ENCODE peak calls at places on chromosome 10, in six cellular contexts. One of them, this sample, is unnamed.

GRCh38 chr10:94183666-94184264 is 179.0 kb downstream of the NOC3L start:
- DNase-seq in A549: no peak
- DNase-seq in right atrium auricular region: no peak
- DNase-seq in CD8-positive, alpha-beta T cell: no peak
- DNase-seq in substantia nigra: no peak
- DNase-seq in endodermal cell: no peak
- DNase-seq in this sample: no peak

GRCh38 chr10:78320416-78320815 is 286.8 kb downstream of the RPS24 start:
- DNase-seq in A549: no peak
- DNase-seq in endodermal cell: no peak
- DNase-seq in substantia nigra: no peak
- DNase-seq in right atrium auricular region: no peak
- DNase-seq in CD8-positive, alpha-beta T cell: no peak
- DNase-seq in this sample: peak

GRCh38 chr10:88004451-88004850 is 141.0 kb downstream of the PTEN start:
- DNase-seq in CD8-positive, alpha-beta T cell: no peak
- DNase-seq in right atrium auricular region: no peak
- DNase-seq in substantia nigra: no peak
- DNase-seq in endodermal cell: no peak
- DNase-seq in A549: no peak
- DNase-seq in this sample: no peak

GRCh38 chr10:71573562-71574300 is 145.8 kb downstream of the C10orf105 start:
- DNase-seq in substantia nigra: no peak
- DNase-seq in CD8-positive, alpha-beta T cell: no peak
- DNase-seq in A549: no peak
- DNase-seq in right atrium auricular region: no peak
- DNase-seq in endodermal cell: no peak
- DNase-seq in this sample: no peak

GRCh38 chr10:3077940-3078630 is 10.7 kb downstream of the PFKP start:
- DNase-seq in A549: no peak
- DNase-seq in substantia nigra: no peak
- DNase-seq in right atrium auricular region: no peak
- DNase-seq in CD8-positive, alpha-beta T cell: no peak
- DNase-seq in endodermal cell: no peak
- DNase-seq in this sample: no peak

GRCh38 chr10:8136745-8137144 is 82.3 kb downstream of the GATA3 start:
- DNase-seq in CD8-positive, alpha-beta T cell: no peak
- DNase-seq in substantia nigra: no peak
- DNase-seq in A549: no peak
- DNase-seq in endodermal cell: no peak
- DNase-seq in right atrium auricular region: no peak
- DNase-seq in this sample: peak

GRCh38 chr10:3415878-3416605 is 243.5 kb upstream of the PITRM1 start:
- DNase-seq in right atrium auricular region: no peak
- DNase-seq in endodermal cell: no peak
- DNase-seq in substantia nigra: no peak
- DNase-seq in CD8-positive, alpha-beta T cell: no peak
- DNase-seq in A549: no peak
- DNase-seq in this sample: no peak

GRCh38 chr10:22489467-22489866 is 144.2 kb downstream of the SPAG6 start:
- DNase-seq in substantia nigra: no peak
- DNase-seq in right atrium auricular region: no peak
- DNase-seq in CD8-positive, alpha-beta T cell: no peak
- DNase-seq in A549: no peak
- DNase-seq in endodermal cell: no peak
- DNase-seq in this sample: no peak

GRCh38 chr10:70786799-70787415 is 1.7 kb upstream of the TBATA start:
- DNase-seq in A549: no peak
- DNase-seq in CD8-positive, alpha-beta T cell: no peak
- DNase-seq in substantia nigra: no peak
- DNase-seq in right atrium auricular region: no peak
- DNase-seq in endodermal cell: peak
- DNase-seq in this sample: no peak

GRCh38 chr10:77853256-77853655 is 73.3 kb downstream of the DLG5 start:
- DNase-seq in endodermal cell: no peak
- DNase-seq in right atrium auricular region: no peak
- DNase-seq in substantia nigra: no peak
- DNase-seq in CD8-positive, alpha-beta T cell: no peak
- DNase-seq in A549: no peak
- DNase-seq in this sample: no peak

GRCh38 chr10:77636967-77637473 is 588 bp downstream of the KCNMA1 start:
- DNase-seq in substantia nigra: no peak
- DNase-seq in A549: no peak
- DNase-seq in endodermal cell: peak
- DNase-seq in CD8-positive, alpha-beta T cell: no peak
- DNase-seq in right atrium auricular region: no peak
- DNase-seq in this sample: no peak

GRCh38 chr10:132189016-132189415 is 2.3 kb downstream of the DPYSL4 start:
- DNase-seq in A549: no peak
- DNase-seq in CD8-positive, alpha-beta T cell: no peak
- DNase-seq in right atrium auricular region: no peak
- DNase-seq in endodermal cell: no peak
- DNase-seq in substantia nigra: no peak
- DNase-seq in this sample: no peak

GRCh38 chr10:62979921-62980320 is 153.2 kb upstream of the NRBF2 start:
- DNase-seq in endodermal cell: no peak
- DNase-seq in right atrium auricular region: no peak
- DNase-seq in CD8-positive, alpha-beta T cell: no peak
- DNase-seq in substantia nigra: no peak
- DNase-seq in A549: no peak
- DNase-seq in this sample: no peak

GRCh38 chr10:88064608-88065383 is 201.4 kb downstream of the PTEN start:
- DNase-seq in substantia nigra: no peak
- DNase-seq in CD8-positive, alpha-beta T cell: no peak
- DNase-seq in A549: no peak
- DNase-seq in right atrium auricular region: peak
- DNase-seq in endodermal cell: no peak
- DNase-seq in this sample: no peak

GRCh38 chr10:97213431-97213830 is 27.7 kb upstream of the SLIT1 start:
- DNase-seq in right atrium auricular region: peak
- DNase-seq in endodermal cell: no peak
- DNase-seq in substantia nigra: no peak
- DNase-seq in CD8-positive, alpha-beta T cell: no peak
- DNase-seq in A549: no peak
- DNase-seq in this sample: no peak

GRCh38 chr10:34710391-34710751 is 104.7 kb downstream of the PARD3 start:
- DNase-seq in CD8-positive, alpha-beta T cell: no peak
- DNase-seq in endodermal cell: no peak
- DNase-seq in right atrium auricular region: peak
- DNase-seq in A549: peak
- DNase-seq in substantia nigra: no peak
- DNase-seq in this sample: no peak

GRCh38 chr10:109529258-109529657 is 394.1 kb downstream of the XPNPEP1 start:
- DNase-seq in endodermal cell: no peak
- DNase-seq in right atrium auricular region: no peak
- DNase-seq in CD8-positive, alpha-beta T cell: no peak
- DNase-seq in substantia nigra: no peak
- DNase-seq in A549: no peak
- DNase-seq in this sample: no peak

GRCh38 chr10:27713906-27714305 is 31.7 kb downstream of the MKX start:
- DNase-seq in substantia nigra: no peak
- DNase-seq in CD8-positive, alpha-beta T cell: no peak
- DNase-seq in A549: no peak
- DNase-seq in right atrium auricular region: no peak
- DNase-seq in endodermal cell: no peak
- DNase-seq in this sample: no peak

GRCh38 chr10:8487346-8487745 is 432.9 kb downstream of the GATA3 start:
- DNase-seq in endodermal cell: no peak
- DNase-seq in right atrium auricular region: no peak
- DNase-seq in CD8-positive, alpha-beta T cell: no peak
- DNase-seq in A549: no peak
- DNase-seq in substantia nigra: no peak
- DNase-seq in this sample: no peak

GRCh38 chr10:123496996-123497660 is 169.0 kb upstream of the GPR26 start:
- DNase-seq in CD8-positive, alpha-beta T cell: no peak
- DNase-seq in endodermal cell: peak
- DNase-seq in right atrium auricular region: no peak
- DNase-seq in A549: no peak
- DNase-seq in substantia nigra: no peak
- DNase-seq in this sample: no peak

GRCh38 chr10:17682236-17682946 is 38.4 kb downstream of the STAM start:
- DNase-seq in CD8-positive, alpha-beta T cell: no peak
- DNase-seq in endodermal cell: no peak
- DNase-seq in right atrium auricular region: no peak
- DNase-seq in A549: no peak
- DNase-seq in substantia nigra: no peak
- DNase-seq in this sample: no peak

GRCh38 chr10:119284679-119285096 is 77.3 kb downstream of the GRK5 start:
- DNase-seq in A549: no peak
- DNase-seq in substantia nigra: no peak
- DNase-seq in right atrium auricular region: peak
- DNase-seq in endodermal cell: no peak
- DNase-seq in CD8-positive, alpha-beta T cell: no peak
- DNase-seq in this sample: no peak
- H3K27ac ChIP-seq in A549: no peak
- H3K27ac ChIP-seq in substantia nigra: no peak
- H3K27ac ChIP-seq in right atrium auricular region: peak
- H3K27ac ChIP-seq in endodermal cell: no peak
- H3K27ac ChIP-seq in CD8-positive, alpha-beta T cell: no peak
- H3K27ac ChIP-seq in this sample: peak

GRCh38 chr10:133384071-133384470 is 5.0 kb downstream of the PAOX start:
- DNase-seq in A549: no peak
- DNase-seq in endodermal cell: peak
- DNase-seq in right atrium auricular region: no peak
- DNase-seq in substantia nigra: no peak
- DNase-seq in CD8-positive, alpha-beta T cell: no peak
- DNase-seq in this sample: no peak
- H3K27ac ChIP-seq in A549: no peak
- H3K27ac ChIP-seq in endodermal cell: no peak
- H3K27ac ChIP-seq in right atrium auricular region: no peak
- H3K27ac ChIP-seq in substantia nigra: no peak
- H3K27ac ChIP-seq in CD8-positive, alpha-beta T cell: no peak
- H3K27ac ChIP-seq in this sample: no peak

DNA sequence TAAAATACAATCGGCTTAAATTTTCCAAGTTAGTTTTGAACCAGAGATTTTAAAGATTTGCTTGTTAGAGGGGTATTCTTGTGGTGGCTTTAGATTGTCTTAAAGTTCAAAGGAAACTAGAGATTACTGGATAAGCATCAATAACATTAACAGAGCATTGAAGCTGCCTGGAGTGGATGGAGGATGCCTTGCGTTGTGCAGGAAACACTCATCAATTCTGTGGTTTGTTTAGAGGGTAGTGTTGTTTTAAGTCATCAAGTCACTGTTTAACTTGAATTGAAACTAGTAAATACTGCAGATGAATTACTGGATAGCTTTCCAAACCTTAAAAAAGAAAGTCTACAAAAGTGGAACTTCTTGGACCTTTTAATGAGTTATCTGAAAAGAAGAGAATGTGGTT is 218.6 kb downstream of the CELF2 start:
- DNase-seq in CD8-positive, alpha-beta T cell: no peak
- DNase-seq in endodermal cell: no peak
- DNase-seq in right atrium auricular region: no peak
- DNase-seq in substantia nigra: no peak
- DNase-seq in A549: no peak
- DNase-seq in this sample: peak
- H3K27ac ChIP-seq in CD8-positive, alpha-beta T cell: peak
- H3K27ac ChIP-seq in endodermal cell: no peak
- H3K27ac ChIP-seq in right atrium auricular region: no peak
- H3K27ac ChIP-seq in substantia nigra: no peak
- H3K27ac ChIP-seq in A549: no peak
- H3K27ac ChIP-seq in this sample: peak

GRCh38 chr10:124864421-124865193 is 63.0 kb downstream of the ABRAXAS2 start:
- DNase-seq in CD8-positive, alpha-beta T cell: no peak
- DNase-seq in endodermal cell: no peak
- DNase-seq in A549: no peak
- DNase-seq in substantia nigra: no peak
- DNase-seq in right atrium auricular region: peak
- DNase-seq in this sample: no peak
- H3K27ac ChIP-seq in CD8-positive, alpha-beta T cell: no peak
- H3K27ac ChIP-seq in endodermal cell: no peak
- H3K27ac ChIP-seq in A549: no peak
- H3K27ac ChIP-seq in substantia nigra: no peak
- H3K27ac ChIP-seq in right atrium auricular region: peak
- H3K27ac ChIP-seq in this sample: no peak

GRCh38 chr10:31034041-31034918 is 2.6 kb upstream of the ZNF438 start:
- DNase-seq in right atrium auricular region: no peak
- DNase-seq in CD8-positive, alpha-beta T cell: no peak
- DNase-seq in endodermal cell: no peak
- DNase-seq in substantia nigra: no peak
- DNase-seq in A549: no peak
- DNase-seq in this sample: no peak
- H3K27ac ChIP-seq in right atrium auricular region: peak
- H3K27ac ChIP-seq in CD8-positive, alpha-beta T cell: no peak
- H3K27ac ChIP-seq in endodermal cell: no peak
- H3K27ac ChIP-seq in substantia nigra: no peak
- H3K27ac ChIP-seq in A549: no peak
- H3K27ac ChIP-seq in this sample: no peak

GRCh38 chr10:30973737-30974136 is 57.9 kb downstream of the ZNF438 start:
- DNase-seq in right atrium auricular region: no peak
- DNase-seq in A549: no peak
- DNase-seq in substantia nigra: no peak
- DNase-seq in CD8-positive, alpha-beta T cell: no peak
- DNase-seq in endodermal cell: no peak
- DNase-seq in this sample: no peak
- H3K27ac ChIP-seq in right atrium auricular region: peak
- H3K27ac ChIP-seq in A549: no peak
- H3K27ac ChIP-seq in substantia nigra: no peak
- H3K27ac ChIP-seq in CD8-positive, alpha-beta T cell: no peak
- H3K27ac ChIP-seq in endodermal cell: no peak
- H3K27ac ChIP-seq in this sample: no peak

GRCh38 chr10:29669149-29669548 is 34.4 kb upstream of the SVIL start:
- DNase-seq in endodermal cell: no peak
- DNase-seq in A549: no peak
- DNase-seq in substantia nigra: no peak
- DNase-seq in CD8-positive, alpha-beta T cell: no peak
- DNase-seq in right atrium auricular region: no peak
- DNase-seq in this sample: no peak
- H3K27ac ChIP-seq in endodermal cell: no peak
- H3K27ac ChIP-seq in A549: peak
- H3K27ac ChIP-seq in substantia nigra: no peak
- H3K27ac ChIP-seq in CD8-positive, alpha-beta T cell: no peak
- H3K27ac ChIP-seq in right atrium auricular region: no peak
- H3K27ac ChIP-seq in this sample: no peak

GRCh38 chr10:29846881-29847280 is 212.1 kb upstream of the SVIL start:
- DNase-seq in CD8-positive, alpha-beta T cell: no peak
- DNase-seq in right atrium auricular region: no peak
- DNase-seq in substantia nigra: no peak
- DNase-seq in endodermal cell: no peak
- DNase-seq in A549: no peak
- DNase-seq in this sample: no peak

GRCh38 chr10:29851241-29851640 is 208.1 kb downstream of the JCAD start:
- DNase-seq in endodermal cell: no peak
- DNase-seq in A549: no peak
- DNase-seq in CD8-positive, alpha-beta T cell: no peak
- DNase-seq in right atrium auricular region: no peak
- DNase-seq in substantia nigra: no peak
- DNase-seq in this sample: no peak

GRCh38 chr10:29849434-29849833 is 210.0 kb downstream of the JCAD start:
- DNase-seq in A549: no peak
- DNase-seq in endodermal cell: no peak
- DNase-seq in substantia nigra: no peak
- DNase-seq in right atrium auricular region: no peak
- DNase-seq in CD8-positive, alpha-beta T cell: no peak
- DNase-seq in this sample: no peak

GRCh38 chr10:29849886-29850285 is 209.5 kb downstream of the JCAD start:
- DNase-seq in A549: no peak
- DNase-seq in CD8-positive, alpha-beta T cell: no peak
- DNase-seq in right atrium auricular region: no peak
- DNase-seq in endodermal cell: no peak
- DNase-seq in substantia nigra: no peak
- DNase-seq in this sample: no peak

GRCh38 chr10:29850371-29850770 is 209.0 kb downstream of the JCAD start:
- DNase-seq in substantia nigra: no peak
- DNase-seq in A549: no peak
- DNase-seq in endodermal cell: no peak
- DNase-seq in CD8-positive, alpha-beta T cell: no peak
- DNase-seq in right atrium auricular region: no peak
- DNase-seq in this sample: no peak
- H3K27ac ChIP-seq in substantia nigra: no peak
- H3K27ac ChIP-seq in A549: no peak
- H3K27ac ChIP-seq in endodermal cell: no peak
- H3K27ac ChIP-seq in CD8-positive, alpha-beta T cell: no peak
- H3K27ac ChIP-seq in right atrium auricular region: no peak
- H3K27ac ChIP-seq in this sample: no peak